ENCODE peak calls at places on chromosome 3, in five cellular contexts. One of them, this sample, is unnamed.

GRCh38 chr3:171113716-171114115 is 87.2 kb upstream of the SLC2A2 start:
- DNase-seq in breast epithelium: no peak
- DNase-seq in GM23248: no peak
- DNase-seq in fibroblast of pulmonary artery: no peak
- DNase-seq in NT2/D1: no peak
- DNase-seq in this sample: no peak

GRCh38 chr3:69085543-69086132 is 901 bp downstream of the ARL6IP5 start:
- DNase-seq in breast epithelium: no peak
- DNase-seq in fibroblast of pulmonary artery: no peak
- DNase-seq in GM23248: peak
- DNase-seq in NT2/D1: no peak
- DNase-seq in this sample: peak

GRCh38 chr3:185155678-185156077 is 2.8 kb upstream of the C3orf70 start:
- DNase-seq in GM23248: no peak
- DNase-seq in breast epithelium: no peak
- DNase-seq in fibroblast of pulmonary artery: no peak
- DNase-seq in NT2/D1: no peak
- DNase-seq in this sample: no peak

GRCh38 chr3:141876891-141877561 is 583 bp downstream of the ATP1B3 start:
- DNase-seq in fibroblast of pulmonary artery: no peak
- DNase-seq in breast epithelium: no peak
- DNase-seq in GM23248: peak
- DNase-seq in NT2/D1: no peak
- DNase-seq in this sample: peak

GRCh38 chr3:64985072-64985471 is 297.3 kb upstream of the ADAMTS9 start:
- DNase-seq in GM23248: no peak
- DNase-seq in fibroblast of pulmonary artery: no peak
- DNase-seq in breast epithelium: no peak
- DNase-seq in NT2/D1: no peak
- DNase-seq in this sample: no peak

GRCh38 chr3:37772773-37773291 is 88.8 kb upstream of the CTDSPL start:
- DNase-seq in breast epithelium: no peak
- DNase-seq in GM23248: no peak
- DNase-seq in fibroblast of pulmonary artery: no peak
- DNase-seq in NT2/D1: no peak
- DNase-seq in this sample: no peak

GRCh38 chr3:69558912-69559311 is 173.0 kb upstream of the FRMD4B start:
- DNase-seq in fibroblast of pulmonary artery: peak
- DNase-seq in GM23248: peak
- DNase-seq in NT2/D1: no peak
- DNase-seq in breast epithelium: no peak
- DNase-seq in this sample: peak

GRCh38 chr3:171178714-171179113 is 152.2 kb upstream of the SLC2A2 start:
- DNase-seq in NT2/D1: no peak
- DNase-seq in breast epithelium: no peak
- DNase-seq in GM23248: peak
- DNase-seq in fibroblast of pulmonary artery: no peak
- DNase-seq in this sample: no peak

GRCh38 chr3:56468184-56469106 is at the start of gene ERC2:
- DNase-seq in fibroblast of pulmonary artery: peak
- DNase-seq in breast epithelium: peak
- DNase-seq in NT2/D1: peak
- DNase-seq in GM23248: peak
- DNase-seq in this sample: peak

GRCh38 chr3:63687569-63688233 is 35.2 kb downstream of the SNTN start:
- DNase-seq in breast epithelium: no peak
- DNase-seq in GM23248: peak
- DNase-seq in fibroblast of pulmonary artery: no peak
- DNase-seq in NT2/D1: no peak
- DNase-seq in this sample: no peak

GRCh38 chr3:10382892-10383849 is 62.3 kb upstream of the SEC13 start:
- DNase-seq in breast epithelium: no peak
- DNase-seq in fibroblast of pulmonary artery: no peak
- DNase-seq in NT2/D1: no peak
- DNase-seq in GM23248: no peak
- DNase-seq in this sample: no peak

GRCh38 chr3:148643389-148643840 is 54.3 kb upstream of the AGTR1 start:
- DNase-seq in breast epithelium: no peak
- DNase-seq in GM23248: peak
- DNase-seq in NT2/D1: peak
- DNase-seq in fibroblast of pulmonary artery: peak
- DNase-seq in this sample: peak

GRCh38 chr3:69282191-69282590 is 103.7 kb downstream of the FRMD4B start:
- DNase-seq in NT2/D1: no peak
- DNase-seq in fibroblast of pulmonary artery: no peak
- DNase-seq in breast epithelium: no peak
- DNase-seq in GM23248: no peak
- DNase-seq in this sample: no peak

GRCh38 chr3:155744091-155744625 is 713 bp downstream of the PLCH1 start:
- DNase-seq in fibroblast of pulmonary artery: peak
- DNase-seq in GM23248: peak
- DNase-seq in NT2/D1: no peak
- DNase-seq in breast epithelium: no peak
- DNase-seq in this sample: peak

GRCh38 chr3:155326249-155326648 is 32.8 kb upstream of the STRIT1 start:
- DNase-seq in NT2/D1: no peak
- DNase-seq in fibroblast of pulmonary artery: no peak
- DNase-seq in breast epithelium: no peak
- DNase-seq in GM23248: no peak
- DNase-seq in this sample: no peak

GRCh38 chr3:45066109-45066801 is 40.2 kb downstream of the CLEC3B start:
- DNase-seq in GM23248: no peak
- DNase-seq in breast epithelium: no peak
- DNase-seq in NT2/D1: no peak
- DNase-seq in fibroblast of pulmonary artery: no peak
- DNase-seq in this sample: no peak

GRCh38 chr3:71581451-71581980 is 2.0 kb downstream of the FOXP1 start:
- DNase-seq in GM23248: peak
- DNase-seq in breast epithelium: peak
- DNase-seq in fibroblast of pulmonary artery: no peak
- DNase-seq in NT2/D1: peak
- DNase-seq in this sample: peak

GRCh38 chr3:174253940-174254339 is 605.2 kb upstream of the NAALADL2 start:
- DNase-seq in NT2/D1: no peak
- DNase-seq in fibroblast of pulmonary artery: no peak
- DNase-seq in breast epithelium: no peak
- DNase-seq in GM23248: no peak
- DNase-seq in this sample: no peak

GRCh38 chr3:112739252-112739945 is 98.5 kb upstream of the CCDC80 start:
- DNase-seq in GM23248: peak
- DNase-seq in breast epithelium: no peak
- DNase-seq in fibroblast of pulmonary artery: peak
- DNase-seq in NT2/D1: no peak
- DNase-seq in this sample: peak

GRCh38 chr3:32203854-32204253 is 34.6 kb upstream of the CMTM8 start:
- DNase-seq in NT2/D1: no peak
- DNase-seq in breast epithelium: no peak
- DNase-seq in GM23248: peak
- DNase-seq in fibroblast of pulmonary artery: peak
- DNase-seq in this sample: peak

GRCh38 chr3:114408763-114409162 is 114.9 kb downstream of the TIGIT start:
- DNase-seq in breast epithelium: no peak
- DNase-seq in NT2/D1: no peak
- DNase-seq in fibroblast of pulmonary artery: no peak
- DNase-seq in GM23248: peak
- DNase-seq in this sample: no peak

GRCh38 chr3:83230841-83231240 is 1469.4 kb upstream of the GBE1 start:
- DNase-seq in NT2/D1: no peak
- DNase-seq in breast epithelium: no peak
- DNase-seq in fibroblast of pulmonary artery: no peak
- DNase-seq in GM23248: no peak
- DNase-seq in this sample: no peak

GRCh38 chr3:168581718-168582332 is 486.1 kb upstream of the GOLIM4 start:
- DNase-seq in fibroblast of pulmonary artery: no peak
- DNase-seq in GM23248: no peak
- DNase-seq in breast epithelium: no peak
- DNase-seq in NT2/D1: no peak
- DNase-seq in this sample: no peak

GRCh38 chr3:119330181-119330580 is 36.0 kb downstream of the ARHGAP31 start:
- DNase-seq in fibroblast of pulmonary artery: no peak
- DNase-seq in NT2/D1: no peak
- DNase-seq in breast epithelium: no peak
- DNase-seq in GM23248: no peak
- DNase-seq in this sample: no peak

GRCh38 chr3:94626599-94626998 is 563.7 kb downstream of the NSUN3 start:
- DNase-seq in GM23248: no peak
- DNase-seq in fibroblast of pulmonary artery: no peak
- DNase-seq in NT2/D1: peak
- DNase-seq in breast epithelium: no peak
- DNase-seq in this sample: no peak

GRCh38 chr3:43455233-43455632 is 166.6 kb downstream of the ANO10 start:
- DNase-seq in NT2/D1: no peak
- DNase-seq in fibroblast of pulmonary artery: peak
- DNase-seq in breast epithelium: no peak
- DNase-seq in GM23248: peak
- DNase-seq in this sample: peak

GRCh38 chr3:129560269-129560787 is 17.4 kb downstream of the H1-8 start:
- DNase-seq in fibroblast of pulmonary artery: peak
- DNase-seq in NT2/D1: no peak
- DNase-seq in breast epithelium: no peak
- DNase-seq in GM23248: peak
- DNase-seq in this sample: peak

GRCh38 chr3:174325834-174326705 is 533.1 kb upstream of the NAALADL2 start:
- DNase-seq in fibroblast of pulmonary artery: peak
- DNase-seq in GM23248: peak
- DNase-seq in breast epithelium: no peak
- DNase-seq in NT2/D1: no peak
- DNase-seq in this sample: peak

GRCh38 chr3:187799942-187800637 is 54.8 kb upstream of the BCL6 start:
- DNase-seq in GM23248: peak
- DNase-seq in breast epithelium: no peak
- DNase-seq in NT2/D1: no peak
- DNase-seq in fibroblast of pulmonary artery: no peak
- DNase-seq in this sample: no peak

GRCh38 chr3:64568895-64569509 is 118.8 kb downstream of the ADAMTS9 start:
- DNase-seq in NT2/D1: no peak
- DNase-seq in fibroblast of pulmonary artery: no peak
- DNase-seq in GM23248: no peak
- DNase-seq in breast epithelium: no peak
- DNase-seq in this sample: no peak

GRCh38 chr3:102156426-102156825 is 278.4 kb upstream of the ZPLD1 start:
- DNase-seq in breast epithelium: no peak
- DNase-seq in NT2/D1: no peak
- DNase-seq in fibroblast of pulmonary artery: peak
- DNase-seq in GM23248: peak
- DNase-seq in this sample: peak

GRCh38 chr3:72892081-72892763 is 4.4 kb downstream of the GXYLT2 start:
- DNase-seq in breast epithelium: no peak
- DNase-seq in fibroblast of pulmonary artery: peak
- DNase-seq in NT2/D1: no peak
- DNase-seq in GM23248: peak
- DNase-seq in this sample: peak

GRCh38 chr3:50345586-50345985 is at the start of gene ZMYND10:
- DNase-seq in GM23248: peak
- DNase-seq in fibroblast of pulmonary artery: peak
- DNase-seq in breast epithelium: peak
- DNase-seq in NT2/D1: peak
- DNase-seq in this sample: peak

GRCh38 chr3:54366839-54367238 is 244.5 kb downstream of the CACNA2D3 start:
- DNase-seq in GM23248: no peak
- DNase-seq in breast epithelium: no peak
- DNase-seq in fibroblast of pulmonary artery: no peak
- DNase-seq in NT2/D1: no peak
- DNase-seq in this sample: no peak

GRCh38 chr3:52791928-52792327 is 2.7 kb upstream of the ITIH3 start:
- DNase-seq in NT2/D1: no peak
- DNase-seq in GM23248: no peak
- DNase-seq in fibroblast of pulmonary artery: no peak
- DNase-seq in breast epithelium: no peak
- DNase-seq in this sample: no peak

GRCh38 chr3:56769125-56769709 is 32.5 kb downstream of the ARHGEF3 start:
- DNase-seq in NT2/D1: no peak
- DNase-seq in GM23248: no peak
- DNase-seq in fibroblast of pulmonary artery: no peak
- DNase-seq in breast epithelium: no peak
- DNase-seq in this sample: no peak

GRCh38 chr3:16176391-16177030 is 2.0 kb downstream of the GALNT15 start:
- DNase-seq in fibroblast of pulmonary artery: no peak
- DNase-seq in breast epithelium: no peak
- DNase-seq in GM23248: peak
- DNase-seq in NT2/D1: no peak
- DNase-seq in this sample: peak
- H3K4me3 ChIP-seq in fibroblast of pulmonary artery: peak
- H3K4me3 ChIP-seq in breast epithelium: peak
- H3K4me3 ChIP-seq in GM23248: peak
- H3K4me3 ChIP-seq in NT2/D1: no peak
- H3K4me3 ChIP-seq in this sample: peak

GRCh38 chr3:13348671-13349396 is 71.3 kb downstream of the NUP210 start:
- DNase-seq in GM23248: no peak
- DNase-seq in breast epithelium: no peak
- DNase-seq in fibroblast of pulmonary artery: no peak
- DNase-seq in NT2/D1: peak
- DNase-seq in this sample: no peak
- H3K4me3 ChIP-seq in GM23248: no peak
- H3K4me3 ChIP-seq in breast epithelium: no peak
- H3K4me3 ChIP-seq in fibroblast of pulmonary artery: no peak
- H3K4me3 ChIP-seq in NT2/D1: no peak
- H3K4me3 ChIP-seq in this sample: no peak

DNA sequence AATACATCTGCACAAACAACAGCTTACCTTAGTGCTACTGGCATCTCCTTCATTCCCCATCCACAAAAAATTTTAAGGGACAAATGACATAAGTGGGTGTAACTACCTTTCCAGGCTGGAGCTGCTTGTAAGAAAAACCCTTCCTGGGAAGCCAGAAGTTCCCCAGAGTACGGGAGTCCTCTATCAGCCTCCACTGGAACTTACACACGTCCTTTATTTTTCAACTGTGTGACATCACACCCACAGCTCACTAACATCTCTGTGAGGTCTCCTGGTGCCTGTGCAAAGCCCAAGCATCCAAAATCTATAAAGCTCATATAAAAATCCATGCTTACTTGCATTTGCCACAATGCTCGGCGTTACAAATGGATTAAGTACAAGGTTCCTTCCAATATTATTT is 27.6 kb downstream of the LRIG1 start:
- DNase-seq in fibroblast of pulmonary artery: peak
- DNase-seq in breast epithelium: no peak
- DNase-seq in NT2/D1: no peak
- DNase-seq in GM23248: peak
- DNase-seq in this sample: peak
- H3K4me3 ChIP-seq in fibroblast of pulmonary artery: peak
- H3K4me3 ChIP-seq in breast epithelium: no peak
- H3K4me3 ChIP-seq in NT2/D1: no peak
- H3K4me3 ChIP-seq in GM23248: peak
- H3K4me3 ChIP-seq in this sample: no peak

DNA sequence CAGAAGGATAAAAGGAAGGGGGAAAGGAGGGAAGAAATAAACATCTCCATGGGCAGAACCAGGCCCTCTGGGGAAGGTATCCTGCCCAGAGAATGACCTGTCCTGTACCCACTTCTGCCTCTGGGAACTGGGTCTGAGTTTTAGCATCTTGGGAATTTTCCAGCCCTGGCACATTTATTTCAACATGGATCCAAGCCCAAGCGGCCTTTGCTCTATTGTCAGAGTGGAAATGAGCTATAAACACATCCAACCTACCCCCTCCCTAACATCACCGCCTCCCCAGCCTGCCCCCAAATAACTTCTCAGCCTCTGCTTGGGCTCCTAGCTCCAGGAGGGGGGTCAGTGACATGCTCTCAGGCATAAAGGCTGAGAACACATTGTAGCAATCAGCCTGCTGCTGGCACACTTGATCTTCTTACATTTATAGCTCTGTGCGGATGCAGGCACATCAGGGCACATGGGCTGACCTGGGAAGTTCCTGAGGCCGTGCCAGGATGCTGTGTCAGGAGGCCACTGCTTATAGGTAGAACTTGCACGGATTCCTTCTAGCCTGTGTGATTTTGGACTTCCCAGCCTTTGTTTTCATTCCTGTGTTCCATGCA is 4.6 kb upstream of the OXTR start:
- DNase-seq in GM23248: no peak
- DNase-seq in NT2/D1: no peak
- DNase-seq in breast epithelium: no peak
- DNase-seq in fibroblast of pulmonary artery: no peak
- DNase-seq in this sample: no peak
- H3K4me3 ChIP-seq in GM23248: no peak
- H3K4me3 ChIP-seq in NT2/D1: no peak
- H3K4me3 ChIP-seq in breast epithelium: no peak
- H3K4me3 ChIP-seq in fibroblast of pulmonary artery: no peak
- H3K4me3 ChIP-seq in this sample: no peak

This sample was measured in cardiac fibroblast.